ENCODE peak calls at places on chromosomes 5 and 9, in eight cellular contexts. D, Y, G, E, W, Q, X and B are unnamed samples.

GRCh38 chr9:123399803-123400378 is 43.9 kb downstream of the CRB2 start:
- DNase-seq in D (peak; percentile 50), Y (peak; percentile 48), G (peak; percentile 63), E (no peak), W (peak; percentile 38), Q (peak; percentile 17), X (no peak), B (peak; percentile 89)

GRCh38 chr9:113920872-113921271 is 44.8 kb downstream of the ZNF618 start:
- DNase-seq in D (no peak), Y (no peak), G (no peak), E (no peak), W (no peak), Q (no peak), X (no peak), B (no peak)

GRCh38 chr5:96562614-96563013 is 99.6 kb upstream of the CAST start:
- DNase-seq in D (no peak), Y (no peak), G (no peak), E (no peak), W (no peak), Q (no peak), X (no peak), B (no peak)

GRCh38 chr5:108484035-108484434 is 102.1 kb upstream of the FBXL17 start:
- DNase-seq in D (no peak), Y (no peak), G (no peak), E (no peak), W (no peak), Q (no peak), X (no peak), B (no peak)

GRCh38 chr5:33855396-33855795 is 36.4 kb downstream of the ADAMTS12 start:
- DNase-seq in D (no peak), Y (no peak), G (no peak), E (no peak), W (no peak), Q (no peak), X (no peak), B (no peak)

GRCh38 chr5:143142596-143143435 is 260.7 kb downstream of the NR3C1 start:
- DNase-seq in D (no peak), Y (peak; percentile 87), G (no peak), E (no peak), W (no peak), Q (no peak), X (no peak), B (no peak)

GRCh38 chr5:98031496-98031895 is 742.0 kb upstream of the RGMB start:
- DNase-seq in D (no peak), Y (no peak), G (no peak), E (no peak), W (no peak), Q (no peak), X (no peak), B (no peak)

GRCh38 chr5:10009802-10010201 is 239.9 kb downstream of the ATPSCKMT start:
- DNase-seq in D (no peak), Y (no peak), G (no peak), E (no peak), W (no peak), Q (no peak), X (no peak), B (no peak)

GRCh38 chr5:127925916-127926315 is 157.7 kb upstream of the SLC12A2 start:
- DNase-seq in D (no peak), Y (no peak), G (no peak), E (no peak), W (peak; percentile 58), Q (no peak), X (no peak), B (no peak)

GRCh38 chr5:113081881-113082546 is 105.4 kb downstream of the DCP2 start:
- DNase-seq in D (no peak), Y (no peak), G (no peak), E (no peak), W (no peak), Q (no peak), X (no peak), B (no peak)

GRCh38 chr5:92409131-92409530 is 1026.0 kb upstream of the ARRDC3 start:
- DNase-seq in D (no peak), Y (no peak), G (no peak), E (no peak), W (no peak), Q (no peak), X (no peak), B (no peak)

GRCh38 chr5:130555429-130555828 is 609.6 kb downstream of the HINT1 start:
- DNase-seq in D (no peak), Y (no peak), G (no peak), E (no peak), W (no peak), Q (no peak), X (no peak), B (peak; percentile 60)

GRCh38 chr5:86500947-86501346 is 116.8 kb upstream of the COX7C start:
- DNase-seq in D (peak; percentile 6), Y (no peak), G (no peak), E (no peak), W (no peak), Q (peak; percentile 13), X (no peak), B (peak; percentile 42)

GRCh38 chr9:93264338-93265125 is 80.6 kb downstream of the WNK2 start:
- DNase-seq in D (no peak), Y (peak; percentile 23), G (peak; percentile 21), E (peak; percentile 52), W (peak; percentile 15), Q (no peak), X (no peak), B (no peak)

GRCh38 chr5:162496080-162496808 is 428.7 kb downstream of the GABRG2 start:
- DNase-seq in D (no peak), Y (no peak), G (no peak), E (no peak), W (no peak), Q (no peak), X (no peak), B (no peak)

GRCh38 chr9:74556685-74557084 is 59.5 kb downstream of the RORB start:
- DNase-seq in D (no peak), Y (no peak), G (no peak), E (no peak), W (no peak), Q (no peak), X (no peak), B (no peak)

GRCh38 chr5:116068028-116068632 is 16.7 kb upstream of the COMMD10 start:
- DNase-seq in D (peak; percentile 68), Y (no peak), G (peak; percentile 32), E (no peak), W (peak; percentile 44), Q (peak; percentile 60), X (no peak), B (no peak)

GRCh38 chr5:159316519-159317383 is 13.5 kb downstream of the IL12B start:
- DNase-seq in D (peak; percentile 71), Y (no peak), G (peak; percentile 66), E (no peak), W (peak; percentile 30), Q (peak; percentile 79), X (no peak), B (peak; percentile 82)

DNA sequence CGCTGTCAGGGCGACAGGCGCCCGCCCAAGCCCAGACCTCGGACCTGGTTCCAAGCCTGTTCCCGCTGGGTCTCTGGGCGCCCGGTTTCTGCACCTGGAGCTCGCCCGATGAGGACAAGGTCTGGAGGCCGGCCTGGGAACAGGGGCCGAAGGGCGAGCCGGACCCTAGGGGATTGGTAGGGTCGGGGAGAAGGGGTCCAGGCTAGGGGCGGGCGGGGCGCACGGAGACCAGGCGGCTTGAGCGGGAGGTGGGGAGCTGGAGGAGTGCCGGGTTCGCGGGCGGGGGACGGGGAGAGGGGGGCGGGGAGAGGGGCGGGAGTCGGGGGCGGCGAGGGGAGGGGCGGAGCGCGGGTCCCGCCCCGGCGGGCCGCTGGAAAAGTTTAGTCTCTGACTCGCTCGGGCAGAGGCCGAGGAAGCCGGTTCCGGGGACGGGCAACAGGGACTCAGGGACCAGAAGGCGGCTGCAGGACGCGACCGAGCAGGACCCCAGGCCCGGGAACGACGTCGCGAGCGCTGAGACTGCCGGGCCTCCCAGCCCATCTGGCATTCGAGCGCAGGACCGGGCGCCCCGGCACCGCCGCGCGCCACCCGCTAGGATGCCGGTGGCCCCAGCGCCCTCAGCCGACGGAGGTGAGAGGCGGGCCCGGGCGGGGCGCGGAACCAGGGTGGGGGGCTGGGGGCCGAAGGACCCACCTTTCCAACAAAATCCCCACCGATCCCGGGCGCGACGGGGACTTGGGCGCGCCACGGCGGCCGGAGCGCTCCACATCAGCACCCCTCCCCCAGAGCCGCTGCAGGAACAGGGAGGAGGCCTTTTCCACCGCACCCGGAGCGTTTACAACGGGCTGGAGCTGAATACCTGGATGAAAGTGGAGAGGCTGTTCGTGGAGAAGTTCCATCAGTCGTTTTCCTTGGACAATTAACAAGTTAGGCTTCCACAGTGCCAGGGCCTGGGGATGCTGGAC is at the start of gene S1PR3:
- DNase-seq in D (peak; percentile 89), Y (peak; percentile 87), G (peak; percentile 94), E (peak; percentile 83), W (no peak), Q (peak; percentile 53), X (peak; percentile 63), B (peak; percentile 92)
- H3K27ac ChIP-seq in D (peak within 1 kb of the TSS; percentile 84), Y (peak within 1 kb of the TSS; percentile 77), G (peak within 1 kb of the TSS; percentile 13), E (peak within 1 kb of the TSS; percentile 83), W (no peak within 1 kb of the TSS), Q (peak within 1 kb of the TSS; percentile 85), X (peak within 1 kb of the TSS; percentile 62), B (no peak within 1 kb of the TSS)

DNA sequence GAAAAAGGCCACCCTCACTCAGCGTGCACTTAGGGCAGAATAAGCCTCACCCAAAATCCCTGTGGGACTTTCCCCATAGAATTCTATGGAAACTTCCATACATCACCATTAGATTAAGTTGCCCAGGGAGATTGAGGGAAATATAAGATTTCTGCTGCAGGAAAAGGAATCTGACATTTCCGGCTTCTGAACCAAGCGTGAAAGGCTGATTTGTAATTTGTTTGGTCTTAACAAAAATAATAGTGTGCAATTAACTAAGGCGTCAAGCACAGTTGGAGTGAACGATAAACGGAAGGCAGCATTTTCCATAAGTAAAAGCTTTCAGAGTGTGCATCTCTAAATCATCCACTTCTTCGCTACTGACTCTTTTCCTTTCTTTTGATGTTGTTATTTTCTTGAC is 14.0 kb downstream of the UBE2QL1 start:
- DNase-seq in D (no peak), Y (no peak), G (no peak), E (no peak), W (no peak), Q (no peak), X (no peak), B (no peak)
- H3K4me1 ChIP-seq in D (peaks cover 13% of the 10 kb centered on the region), Y (no peaks in the 10 kb centered on the region), G (peaks cover 55% of the 10 kb centered on the region), E (no peaks in the 10 kb centered on the region), W (no peaks in the 10 kb centered on the region), Q (no peaks in the 10 kb centered on the region), X (no peaks in the 10 kb centered on the region), B (no peaks in the 10 kb centered on the region)

GRCh38 chr9:136346157-136346481 is 17.4 kb downstream of the DNLZ start:
- DNase-seq in D (no peak), Y (no peak), G (no peak), E (no peak), W (no peak), Q (no peak), X (no peak), B (no peak)
- H3K27ac ChIP-seq in D (no peak overlapping the region), Y (peak overlapping the region; percentile 20), G (no peak overlapping the region), E (peak overlapping the region; percentile 79), W (no peak overlapping the region), Q (no peak overlapping the region), X (peak overlapping the region; percentile 74), B (peak overlapping the region; percentile 21)

DNA sequence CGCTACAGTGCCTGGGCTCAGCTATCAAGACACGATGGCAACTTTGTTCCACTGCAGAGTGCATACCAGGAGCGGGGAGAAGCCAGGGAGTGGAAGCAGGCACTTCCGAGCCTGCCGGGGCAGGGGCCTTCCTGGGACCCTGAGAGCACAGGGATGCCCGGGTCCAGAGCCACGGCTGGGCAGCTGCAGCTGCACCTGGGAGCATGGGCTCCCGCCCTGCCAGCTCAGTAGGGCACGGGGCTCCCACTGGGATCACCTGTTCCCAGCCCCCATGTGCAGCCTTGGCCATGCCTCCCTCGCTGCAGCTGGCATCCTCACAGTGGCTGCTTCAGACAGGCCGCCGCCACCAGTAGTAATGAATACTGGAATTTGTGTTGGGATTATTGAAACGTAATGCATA is 391.5 kb downstream of the KDM4C start:
- DNase-seq in D (no peak), Y (no peak), G (no peak), E (peak; percentile 69), W (no peak), Q (no peak), X (no peak), B (no peak)
- H3K4me1 ChIP-seq in D (peaks cover 10% of the 10 kb centered on the region), Y (peaks cover 12% of the 10 kb centered on the region), G (peaks cover 35% of the 10 kb centered on the region), E (peaks cover 17% of the 10 kb centered on the region), W (peaks cover 6% of the 10 kb centered on the region), Q (no peaks in the 10 kb centered on the region), X (no peaks in the 10 kb centered on the region), B (no peaks in the 10 kb centered on the region)